ENCODE peak calls at places on chromosomes 5 and 9, in five cellular contexts. C is PC-3, W is fibroblast of lung, A is kidney, G is adipocyte. Z is an unnamed sample.

GRCh38 chr5:115392611-115393010 is 96.2 kb upstream of the CCDC112 start:
- DNase-seq in G (peak), W (no peak), C (no peak), A (no peak), Z (no peak)

GRCh38 chr5:140176028-140176382 is 1.0 kb downstream of the CYSTM1 start:
- DNase-seq in G (no peak), A (no peak), C (no peak), W (no peak), Z (no peak)

GRCh38 chr5:93512799-93513198 is 68.2 kb downstream of the NR2F1-AS1 start:
- DNase-seq in C (peak), G (peak), W (peak), A (no peak), Z (no peak)

GRCh38 chr9:131179561-131180219 is 54.3 kb downstream of the NUP214 start:
- DNase-seq in W (peak), A (no peak), G (peak), C (no peak), Z (no peak)

GRCh38 chr5:168991311-168991710 is 309.6 kb downstream of the SLIT3 start:
- DNase-seq in G (no peak), C (peak), W (no peak), A (no peak), Z (no peak)

GRCh38 chr5:107501965-107502691 is 168.6 kb downstream of the EFNA5 start:
- DNase-seq in W (peak), A (no peak), G (no peak), C (no peak), Z (no peak)

GRCh38 chr5:150000990-150001659 is 586 bp downstream of the HMGXB3 start:
- DNase-seq in A (peak), W (peak), G (peak), C (peak), Z (peak)

GRCh38 chr9:124502711-124503702 is 4.2 kb downstream of the NR5A1 start:
- DNase-seq in W (no peak), A (peak), G (no peak), C (no peak), Z (no peak)

GRCh38 chr5:100270323-100270771 is 264.8 kb upstream of the FAM174A start:
- DNase-seq in W (peak), G (no peak), A (no peak), C (peak), Z (no peak)

GRCh38 chr5:142095651-142096330 is 12.8 kb upstream of the NDFIP1 start:
- DNase-seq in A (no peak), C (no peak), W (no peak), G (no peak), Z (no peak)

GRCh38 chr9:91273853-91274552 is 87.7 kb downstream of the AUH start:
- DNase-seq in G (peak), W (peak), A (no peak), C (peak), Z (no peak)

DNA sequence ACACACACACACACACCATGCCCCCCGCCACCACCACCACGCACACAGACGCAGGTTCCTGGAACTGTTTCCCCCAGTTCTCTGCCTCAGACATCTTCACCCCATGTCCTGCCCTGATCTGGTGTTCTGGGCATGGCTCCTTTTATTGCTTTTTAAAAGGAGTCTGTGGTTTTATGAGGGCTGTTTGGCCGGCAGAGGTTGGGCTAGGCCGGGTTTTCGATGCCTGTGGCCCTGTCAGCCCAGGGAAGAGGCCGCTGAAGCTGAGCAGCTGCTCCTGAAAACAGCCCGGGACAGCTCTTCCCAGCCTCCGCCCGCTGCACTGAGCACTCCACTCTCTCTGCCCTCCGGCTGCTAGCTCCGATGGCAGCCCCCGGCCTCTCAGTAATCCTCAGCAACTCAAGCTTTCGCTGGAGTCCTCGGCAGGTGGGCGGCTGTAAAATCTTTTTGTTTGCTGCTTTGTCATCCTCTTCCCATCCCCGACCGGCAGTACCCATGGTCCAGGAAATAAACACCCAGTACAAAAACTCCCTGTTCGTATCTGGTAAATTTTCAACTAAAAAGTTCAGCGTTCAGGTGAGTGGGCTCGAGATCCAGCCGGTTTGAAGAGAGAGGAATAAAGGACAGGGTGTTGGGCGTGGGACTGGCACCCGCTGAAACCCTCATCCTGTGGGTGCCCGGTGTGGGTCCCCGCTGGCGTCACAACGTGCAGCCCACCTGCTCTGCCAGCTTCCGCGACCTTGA is 103.0 kb upstream of the ERCC6L2 start:
- DNase-seq in G (peak), A (peak), C (peak), W (peak), Z (peak)
- H3K4me3 ChIP-seq in G (no peak), A (no peak), C (no peak), W (peak), Z (no peak)

GRCh38 chr5:73365301-73365853 is 83.2 kb downstream of the FOXD1 start:
- DNase-seq in G (peak), A (no peak), C (peak), W (peak), Z (no peak)
- H3K9ac ChIP-seq in G (no peak), A (no peak), C (peak), W (no peak), Z (no peak)

GRCh38 chr9:107491081-107492053 is 1.8 kb upstream of the KLF4 start:
- DNase-seq in C (no peak), A (peak), W (peak), G (peak), Z (peak)
- H3K4me3 ChIP-seq in C (no peak), A (peak), W (peak), G (peak), Z (peak)

DNA sequence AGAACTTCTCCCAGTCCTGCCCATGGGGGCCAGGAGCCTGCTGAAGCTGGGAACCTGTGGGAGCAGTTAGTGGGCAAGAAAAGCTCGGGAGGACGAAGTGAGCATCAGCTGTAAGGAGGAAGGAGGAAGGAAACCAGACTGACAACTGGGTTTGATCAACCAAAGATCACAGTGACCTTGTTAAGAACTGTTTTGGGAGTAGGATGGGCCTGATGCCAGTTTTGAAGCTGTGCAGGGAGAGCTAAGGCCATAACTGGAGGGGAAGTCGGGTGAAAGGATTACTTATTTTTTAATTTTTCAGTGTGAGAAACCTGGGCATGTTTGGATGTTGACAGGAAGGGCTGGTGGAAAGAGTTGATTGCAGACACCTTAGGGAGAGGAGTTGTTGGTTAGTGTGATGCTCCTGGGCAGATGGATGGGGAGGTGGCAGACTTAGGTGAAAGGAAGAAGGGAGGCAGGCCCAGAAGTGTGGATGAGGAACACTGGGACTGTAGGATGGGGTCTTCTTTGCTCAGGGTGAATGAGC is 58.3 kb upstream of the KLF4 start:
- DNase-seq in C (no peak), W (no peak), A (no peak), G (no peak), Z (no peak)
- H3K9ac ChIP-seq in C (peak), W (no peak), A (no peak), G (peak), Z (no peak)

DNA sequence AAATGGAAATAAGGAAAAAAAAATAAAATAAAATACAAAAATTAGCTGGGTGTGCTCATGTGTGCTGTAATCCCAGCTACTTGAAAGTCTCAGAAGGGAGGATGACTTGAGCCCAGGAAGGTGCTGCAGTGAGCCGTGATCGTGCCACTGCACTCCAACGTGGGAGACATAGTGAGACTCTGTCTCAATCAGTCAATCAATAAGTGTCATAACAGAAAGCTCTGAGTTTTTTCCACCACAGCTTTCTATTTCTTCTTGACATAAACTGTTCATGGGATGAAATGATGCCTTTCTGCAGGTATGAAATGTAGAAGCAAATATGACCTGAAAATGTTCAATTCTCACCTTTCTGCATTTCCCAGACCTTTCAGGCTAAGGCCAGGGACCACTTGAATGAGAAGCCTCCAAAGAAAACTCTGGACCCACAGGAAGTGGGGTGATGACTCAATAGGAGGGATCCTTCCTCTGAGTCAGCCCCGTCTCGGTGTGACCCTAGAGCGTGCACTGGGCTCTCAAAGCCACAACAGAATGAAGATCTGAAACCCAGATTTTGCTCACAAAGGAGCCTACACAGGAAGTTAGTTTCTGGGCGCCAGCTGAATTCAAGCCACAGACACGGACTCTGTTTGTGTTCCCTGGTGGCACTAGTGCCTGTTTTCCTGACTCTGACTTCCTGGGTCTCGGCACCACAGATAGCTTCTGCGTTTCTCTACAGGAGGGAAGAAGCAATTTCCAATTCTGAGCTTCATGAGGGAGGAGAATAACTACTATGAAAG is 62.0 kb downstream of the ANKH start:
- DNase-seq in C (peak), A (peak), W (peak), G (peak), Z (no peak)
- H3K4me3 ChIP-seq in C (peak), A (no peak), W (peak), G (peak), Z (no peak)

GRCh38 chr5:179823937-179824744 is 3.4 kb downstream of the SQSTM1 start:
- DNase-seq in G (no peak), A (peak), C (no peak), W (no peak), Z (no peak)
- H3K9ac ChIP-seq in G (peak), A (no peak), C (no peak), W (no peak), Z (no peak)

DNA sequence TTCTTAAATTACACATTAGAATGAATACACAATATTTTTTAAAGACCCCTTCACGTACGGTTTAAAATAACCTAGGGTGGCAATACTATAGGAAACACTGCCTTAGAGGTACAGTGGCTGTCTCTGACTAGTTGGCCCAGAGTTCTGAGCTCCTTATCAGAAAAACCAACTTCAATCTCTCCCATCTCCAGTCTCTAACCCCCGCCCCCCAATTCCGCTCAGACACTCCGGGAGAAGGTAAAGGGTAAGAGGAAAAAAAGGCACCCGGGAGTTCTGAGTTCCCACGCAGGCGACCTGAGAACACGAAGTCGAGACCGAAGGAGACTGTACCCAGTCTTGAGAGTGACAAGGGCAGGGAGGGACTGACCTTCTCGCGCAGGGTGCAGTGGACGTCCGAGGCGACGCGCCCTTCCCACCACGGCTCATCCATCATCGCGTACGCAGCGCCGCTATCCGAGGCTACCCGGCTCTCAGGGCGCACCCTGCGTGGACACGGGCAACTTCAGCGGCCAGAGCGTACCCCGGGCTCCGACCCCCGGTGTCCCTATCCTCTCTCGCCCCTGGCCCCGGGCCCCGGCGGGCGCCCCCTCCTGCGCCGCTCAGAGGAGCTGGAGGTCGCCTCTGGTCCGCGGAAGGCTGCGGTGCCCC is 749 bp downstream of the CCNJL start:
- DNase-seq in C (no peak), G (peak), W (peak), A (peak), Z (no peak)
- H3K4me3 ChIP-seq in C (peak), G (peak), W (peak), A (peak), Z (peak)

GRCh38 chr5:27474054-27474323 is 435.6 kb upstream of the CDH9 start:
- DNase-seq in G (no peak), C (no peak), A (no peak), W (no peak), Z (no peak)

GRCh38 chr5:27472000-27472763 is 433.8 kb upstream of the CDH9 start:
- DNase-seq in C (no peak), W (peak), A (no peak), G (peak), Z (peak)

GRCh38 chr5:27473300-27474053 is 435.1 kb upstream of the CDH9 start:
- DNase-seq in G (no peak), W (no peak), A (no peak), C (no peak), Z (no peak)

GRCh38 chr5:27474395-27474794 is 436.0 kb upstream of the CDH9 start:
- DNase-seq in A (no peak), W (no peak), C (no peak), G (peak), Z (no peak)

GRCh38 chr5:27472875-27473274 is 434.5 kb upstream of the CDH9 start:
- DNase-seq in G (no peak), C (no peak), W (no peak), A (no peak), Z (no peak)
- H3K9ac ChIP-seq in G (peak), C (no peak), W (no peak), A (no peak), Z (peak)

GRCh38 chr9:136372561-136373299 is 739 bp downstream of the CARD9 start:
- DNase-seq in G (peak), A (peak), W (peak), C (peak), Z (peak)
- H3K4me3 ChIP-seq in G (peak), A (no peak), W (no peak), C (no peak), Z (no peak)

Z was measured in endodermal cell.